ENCODE peak calls at places on chromosomes 2 and 18, in four cellular contexts. E is sigmoid colon, T is gastrocnemius medialis, F is fibroblast of lung. X is an unnamed sample.
A peak's percentile ranks its signal among the peaks of the same experiment; 100 is the strongest.

GRCh38 chr2:118569876-118570535 is 277.4 kb downstream of the EN1 start:
- DNase-seq in E (no peak), T (no peak), F (peak; percentile 17), X (no peak)

GRCh38 chr2:61423714-61424113 is 47.2 kb downstream of the USP34 start:
- DNase-seq in E (no peak), T (no peak), F (no peak), X (no peak)

GRCh38 chr2:238282861-238283738 is 5.3 kb downstream of the PER2 start:
- DNase-seq in E (peak; percentile 57), T (no peak), F (no peak), X (no peak)

GRCh38 chr2:74186038-74186437 is 7.4 kb upstream of the MOB1A start:
- DNase-seq in E (peak; percentile 68), T (peak; percentile 23), F (no peak), X (no peak)

GRCh38 chr2:107337209-107337898 is 451.4 kb upstream of the ST6GAL2 start:
- DNase-seq in E (no peak), T (peak; percentile 21), F (peak; percentile 76), X (no peak)

GRCh38 chr2:28228419-28228995 is 164.2 kb upstream of the FOSL2 start:
- DNase-seq in E (no peak), T (no peak), F (no peak), X (no peak)

GRCh38 chr18:57023483-57023882 is 123.4 kb upstream of the BOD1L2 start:
- DNase-seq in E (no peak), T (no peak), F (peak; percentile 26), X (no peak)

GRCh38 chr2:161952722-161953322 is 121.2 kb downstream of the DPP4 start:
- DNase-seq in E (no peak), T (no peak), F (no peak), X (no peak)

GRCh38 chr2:70978388-70979357 is at the start of gene ANKRD53:
- DNase-seq in E (peak; percentile 80), T (no peak), F (peak; percentile 29), X (peak; percentile 71)

GRCh38 chr2:151029406-151030157 is 232.1 kb downstream of the RBM43 start:
- DNase-seq in E (no peak), T (no peak), F (peak; percentile 77), X (no peak)

GRCh38 chr2:197285361-197285760 is 25.2 kb downstream of the ANKRD44 start:
- DNase-seq in E (no peak), T (no peak), F (no peak), X (no peak)

GRCh38 chr2:201909961-201910361 is 103.6 kb downstream of the CDK15 start:
- DNase-seq in E (no peak), T (no peak), F (peak; percentile 76), X (no peak)

GRCh38 chr2:64831977-64832328 is 157.2 kb upstream of the SLC1A4 start:
- DNase-seq in E (no peak), T (no peak), F (no peak), X (no peak)
- H3K4me1 ChIP-seq in E (no peaks in the 10 kb centered on the region), T (peaks cover 4% of the 10 kb centered on the region), F (peaks cover 4% of the 10 kb centered on the region), X (peaks cover 4% of the 10 kb centered on the region)

GRCh38 chr2:102029952-102030351 is 38.2 kb downstream of the IL1R2 start:
- DNase-seq in E (no peak), T (no peak), F (no peak), X (no peak)
- H3K4me1 ChIP-seq in E (peaks cover 22% of the 10 kb centered on the region), T (peaks cover 41% of the 10 kb centered on the region), F (peaks cover 23% of the 10 kb centered on the region), X (peaks cover 14% of the 10 kb centered on the region)

DNA sequence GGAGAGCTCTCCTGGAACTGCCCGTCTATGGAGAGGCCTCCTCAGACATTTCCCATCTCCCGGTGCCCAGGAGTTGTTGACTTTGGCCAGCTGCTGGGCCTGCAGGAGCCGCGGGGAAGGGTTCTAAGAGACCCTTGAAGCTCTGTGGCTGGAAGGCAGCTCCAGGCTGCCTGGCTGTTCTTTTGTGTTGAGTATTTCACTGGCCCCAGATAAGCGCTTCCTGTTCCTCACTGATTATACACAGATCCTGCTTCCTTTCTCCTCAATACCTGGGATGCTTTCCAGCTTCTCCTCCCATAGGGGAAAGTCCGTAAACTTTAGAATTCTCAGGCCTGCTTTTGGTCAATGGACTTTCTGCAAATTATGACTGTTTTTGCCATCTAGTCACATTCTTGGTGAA is 57.8 kb downstream of the TGOLN2 start:
- DNase-seq in E (no peak), T (no peak), F (peak; percentile 38), X (no peak)
- H3K4me1 ChIP-seq in E (peaks cover 36% of the 10 kb centered on the region), T (peaks cover 5% of the 10 kb centered on the region), F (peaks cover 7% of the 10 kb centered on the region), X (no peaks in the 10 kb centered on the region)

DNA sequence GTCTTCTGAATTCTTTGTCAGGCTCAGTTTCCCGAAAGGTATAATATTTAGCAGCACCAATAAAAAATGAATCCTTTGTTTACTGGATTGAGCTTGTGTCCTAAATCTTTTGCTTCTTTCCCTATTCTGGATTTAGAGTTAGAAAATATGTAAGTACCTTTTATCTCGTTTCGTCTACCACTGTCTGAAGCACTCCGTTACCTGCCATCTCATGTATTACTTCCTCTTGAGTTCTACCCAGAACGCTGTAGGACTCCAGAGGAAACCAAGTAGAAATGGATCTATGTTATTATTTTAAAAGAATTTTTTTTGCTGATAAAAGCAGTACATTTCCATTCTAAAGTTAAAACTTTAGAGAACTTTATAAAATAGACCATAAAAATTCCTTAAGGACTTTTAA is 13.5 kb downstream of the ANKRD12 start:
- DNase-seq in E (no peak), T (no peak), F (no peak), X (no peak)
- H3K4me1 ChIP-seq in E (peaks cover 90% of the 10 kb centered on the region), T (peaks cover 77% of the 10 kb centered on the region), F (peaks cover 5% of the 10 kb centered on the region), X (peaks cover 19% of the 10 kb centered on the region)

GRCh38 chr2:10033251-10034006 is 9.9 kb upstream of the KLF11 start:
- DNase-seq in E (no peak), T (no peak), F (no peak), X (peak; percentile 65)

GRCh38 chr2:10034333-10035052 is 8.9 kb upstream of the KLF11 start:
- DNase-seq in E (no peak), T (no peak), F (no peak), X (no peak)

GRCh38 chr2:10031886-10032745 is 11.2 kb upstream of the KLF11 start:
- DNase-seq in E (no peak), T (no peak), F (no peak), X (no peak)

GRCh38 chr2:10035053-10035422 is 8.3 kb upstream of the KLF11 start:
- DNase-seq in E (no peak), T (no peak), F (no peak), X (no peak)

DNA sequence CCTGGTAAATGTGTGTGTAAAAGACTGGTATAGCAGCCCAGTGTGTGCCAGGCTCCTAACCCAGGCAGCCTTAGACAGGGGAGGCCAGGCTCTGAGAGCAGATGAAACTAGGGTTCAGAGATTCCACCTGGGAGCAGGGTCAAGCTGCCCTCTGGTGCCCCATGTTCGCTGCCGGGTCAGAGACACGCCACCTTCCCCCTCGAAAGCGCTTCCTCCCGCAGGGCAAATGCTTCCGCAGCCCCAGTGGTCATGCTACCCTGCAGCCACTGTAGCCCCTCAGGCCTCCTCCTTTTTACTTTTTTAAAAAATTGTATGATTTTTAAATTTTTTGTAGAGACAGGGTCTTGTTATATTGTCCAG is 10.6 kb upstream of the KLF11 start:
- DNase-seq in E (no peak), T (no peak), F (no peak), X (no peak)
- H3K4me1 ChIP-seq in E (peaks cover 26% of the 10 kb centered on the region), T (peaks cover 23% of the 10 kb centered on the region), F (peaks cover 7% of the 10 kb centered on the region), X (peaks cover 17% of the 10 kb centered on the region)

GRCh38 chr2:110853516-110853915 is 121.1 kb downstream of the ACOXL start:
- DNase-seq in E (no peak), T (peak; percentile 39), F (peak; percentile 7), X (no peak)
- H3K4me1 ChIP-seq in E (no peaks in the 10 kb centered on the region), T (no peaks in the 10 kb centered on the region), F (no peaks in the 10 kb centered on the region), X (no peaks in the 10 kb centered on the region)

DNA sequence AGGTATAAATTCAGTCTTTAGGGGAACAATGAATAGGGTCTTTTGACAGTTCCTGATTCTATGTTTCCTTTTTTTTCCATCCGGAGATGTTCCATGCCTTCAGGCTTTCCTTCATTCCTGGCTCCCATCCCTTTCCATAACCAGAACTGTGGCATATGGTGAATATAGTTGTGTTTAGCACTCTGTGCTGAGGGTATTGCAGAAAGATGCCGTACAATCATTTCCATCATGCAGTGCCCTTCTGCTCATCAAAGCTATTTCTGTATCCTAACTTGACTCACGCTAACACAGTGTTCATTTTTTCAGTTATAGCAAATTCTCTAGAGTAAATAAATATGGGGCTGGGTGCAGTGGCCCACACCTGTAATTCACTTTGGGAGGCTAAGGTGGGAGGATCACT is 131.9 kb upstream of the EML6 start:
- DNase-seq in E (no peak), T (no peak), F (no peak), X (no peak)
- H3K4me1 ChIP-seq in E (peaks cover 25% of the 10 kb centered on the region), T (peaks cover 61% of the 10 kb centered on the region), F (peaks cover 3% of the 10 kb centered on the region), X (peaks cover 48% of the 10 kb centered on the region)

DNA sequence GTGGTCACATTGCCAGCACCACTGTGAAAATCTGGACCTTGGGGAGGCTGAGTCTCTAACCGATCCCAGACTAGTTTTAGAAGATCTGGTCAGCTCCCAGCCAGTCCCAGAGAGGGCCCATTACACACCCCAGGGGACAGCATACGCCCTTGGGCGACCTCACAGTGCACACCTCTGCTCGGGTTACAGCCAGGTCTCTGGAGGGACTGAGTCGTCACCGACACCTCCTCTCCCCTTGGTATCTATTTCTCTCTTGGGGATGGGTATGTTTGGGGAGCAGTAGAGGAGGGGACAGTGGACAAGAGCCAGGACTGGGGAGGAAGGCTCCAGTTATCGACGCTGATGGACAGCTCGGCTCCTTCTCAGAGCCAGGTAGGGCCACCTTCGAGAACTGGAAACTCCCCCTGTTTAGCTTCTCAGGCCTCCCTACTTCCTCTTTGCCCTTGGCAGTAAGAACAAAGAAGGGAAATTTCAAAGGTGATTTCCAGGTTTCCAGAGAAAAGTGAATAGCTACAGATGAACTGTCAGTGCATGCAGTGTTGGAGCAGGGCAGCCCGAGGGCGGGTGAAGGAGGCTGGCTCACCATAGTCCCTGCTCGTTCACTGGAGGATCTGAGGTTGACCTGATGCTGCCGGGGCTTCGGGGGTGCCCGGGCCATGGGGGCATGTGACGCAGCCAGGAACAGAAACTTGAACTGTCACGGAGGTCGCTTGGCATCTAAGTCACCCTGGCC is 4.4 kb upstream of the SEMA4C start:
- DNase-seq in E (no peak), T (no peak), F (no peak), X (no peak)
- H3K4me1 ChIP-seq in E (peaks cover 38% of the 10 kb centered on the region), T (peaks cover 29% of the 10 kb centered on the region), F (no peaks in the 10 kb centered on the region), X (no peaks in the 10 kb centered on the region)

GRCh38 chr18:37483984-37484892 is 81.4 kb downstream of the CELF4 start:
- DNase-seq in E (no peak), T (no peak), F (no peak), X (no peak)

GRCh38 chr18:37487400-37487831 is 78.2 kb downstream of the CELF4 start:
- DNase-seq in E (no peak), T (no peak), F (no peak), X (no peak)

GRCh38 chr18:37486848-37487247 is 78.8 kb downstream of the CELF4 start:
- DNase-seq in E (no peak), T (no peak), F (no peak), X (no peak)

GRCh38 chr18:37483221-37483971 is 82.2 kb downstream of the CELF4 start:
- DNase-seq in E (no peak), T (no peak), F (peak; percentile 14), X (peak; percentile 26)

GRCh38 chr18:37484893-37485834 is 80.4 kb downstream of the CELF4 start:
- DNase-seq in E (no peak), T (no peak), F (peak; percentile 8), X (peak; percentile 6)
- H3K4me1 ChIP-seq in E (peaks cover 14% of the 10 kb centered on the region), T (no peaks in the 10 kb centered on the region), F (no peaks in the 10 kb centered on the region), X (no peaks in the 10 kb centered on the region)